ENCODE peak calls at places on chromosomes 5 and 9, in nine cellular contexts. R is stomach, O is BE2C, T is adrenal gland, C is transverse colon, H is astrocyte of the spinal cord, G is neural crest cell, N is brain microvascular endothelial cell, Q is heart right ventricle. D is an unnamed sample.

GRCh38 chr5:61159841-61160240 is 2.4 kb downstream of the SMIM15 start:
- DNase-seq in R (no peak), O (no peak), T (no peak), C (no peak), H (no peak), G (no peak), N (no peak), Q (no peak), D (no peak)

GRCh38 chr5:32600057-32600622 is 14.8 kb downstream of the SUB1 start:
- DNase-seq in R (no peak), O (no peak), T (peak), C (no peak), H (peak), G (no peak), N (peak), Q (no peak), D (peak)

GRCh38 chr5:141003791-141004601 is 37.7 kb downstream of the PCDHAC2 start:
- DNase-seq in R (peak), O (peak), T (no peak), C (no peak), H (no peak), G (no peak), N (no peak), Q (no peak), D (peak)

GRCh38 chr9:10843151-10843550 is 230.3 kb upstream of the PTPRD start:
- DNase-seq in R (no peak), O (no peak), T (no peak), C (no peak), H (no peak), G (no peak), N (no peak), Q (no peak), D (no peak)

GRCh38 chr5:9776525-9776924 is 146.4 kb upstream of the TAS2R1 start:
- DNase-seq in R (no peak), O (no peak), T (no peak), C (no peak), H (peak), G (no peak), N (peak), Q (no peak), D (no peak)

GRCh38 chr5:107129051-107129450 is 541.7 kb downstream of the EFNA5 start:
- DNase-seq in R (no peak), O (no peak), T (no peak), C (no peak), H (peak), G (no peak), N (peak), Q (no peak), D (no peak)

GRCh38 chr5:74141053-74141452 is 499.5 kb downstream of the ENC1 start:
- DNase-seq in R (no peak), O (no peak), T (no peak), C (no peak), H (peak), G (no peak), N (peak), Q (no peak), D (peak)

GRCh38 chr9:110900451-110900850 is 137.8 kb downstream of the LPAR1 start:
- DNase-seq in R (no peak), O (no peak), T (no peak), C (no peak), H (no peak), G (no peak), N (no peak), Q (no peak), D (no peak)

GRCh38 chr5:74257645-74258328 is 382.7 kb downstream of the ENC1 start:
- DNase-seq in R (peak), O (no peak), T (no peak), C (peak), H (no peak), G (no peak), N (no peak), Q (peak), D (no peak)

GRCh38 chr9:94181782-94182181 is 77.3 kb upstream of the ZNF169 start:
- DNase-seq in R (no peak), O (no peak), T (no peak), C (no peak), H (no peak), G (no peak), N (no peak), Q (no peak), D (no peak)

GRCh38 chr9:12923472-12924009 is 148.7 kb downstream of the LURAP1L start:
- DNase-seq in R (no peak), O (no peak), T (no peak), C (peak), H (peak), G (no peak), N (peak), Q (no peak), D (no peak)

GRCh38 chr9:114776683-114777399 is 29.0 kb downstream of the TNFSF15 start:
- DNase-seq in R (no peak), O (no peak), T (no peak), C (no peak), H (no peak), G (no peak), N (no peak), Q (no peak), D (no peak)

GRCh38 chr5:85648495-85648894 is 969.2 kb upstream of the COX7C start:
- DNase-seq in R (no peak), O (no peak), T (no peak), C (no peak), H (no peak), G (no peak), N (no peak), Q (no peak), D (no peak)

GRCh38 chr5:137462816-137463520 is 36.2 kb downstream of the SPOCK1 start:
- DNase-seq in R (no peak), O (no peak), T (no peak), C (no peak), H (no peak), G (no peak), N (no peak), Q (no peak), D (no peak)

GRCh38 chr9:1100945-1101344 is 50.8 kb downstream of the DMRT2 start:
- DNase-seq in R (peak), O (no peak), T (no peak), C (peak), H (peak), G (peak), N (peak), Q (peak), D (no peak)

GRCh38 chr5:57513785-57514184 is 31.2 kb upstream of the ACTBL2 start:
- DNase-seq in R (no peak), O (no peak), T (no peak), C (no peak), H (no peak), G (no peak), N (no peak), Q (no peak), D (no peak)

GRCh38 chr5:106094836-106095235 is 1575.9 kb downstream of the EFNA5 start:
- DNase-seq in R (no peak), O (no peak), T (no peak), C (no peak), H (no peak), G (no peak), N (no peak), Q (no peak), D (no peak)

GRCh38 chr9:36485647-36486453 is 85.8 kb upstream of the RNF38 start:
- DNase-seq in R (no peak), O (no peak), T (peak), C (peak), H (no peak), G (no peak), N (no peak), Q (no peak), D (no peak)

GRCh38 chr5:124200381-124200780 is 546.1 kb downstream of the ZNF608 start:
- DNase-seq in R (no peak), O (no peak), T (no peak), C (no peak), H (no peak), G (no peak), N (no peak), Q (no peak), D (no peak)

GRCh38 chr5:146081685-146082084 is 23.7 kb downstream of the PLAC8L1 start:
- DNase-seq in R (no peak), O (no peak), T (no peak), C (no peak), H (no peak), G (no peak), N (no peak), Q (no peak), D (no peak)

GRCh38 chr9:129437626-129438323 is 183.1 kb downstream of the C9orf50 start:
- DNase-seq in R (no peak), O (no peak), T (no peak), C (no peak), H (no peak), G (no peak), N (no peak), Q (peak), D (no peak)

GRCh38 chr5:84487963-84488362 is 103.3 kb upstream of the EDIL3 start:
- DNase-seq in R (no peak), O (no peak), T (no peak), C (no peak), H (peak), G (no peak), N (peak), Q (no peak), D (no peak)

GRCh38 chr5:39109616-39110015 is 35.4 kb upstream of the RICTOR start:
- DNase-seq in R (no peak), O (no peak), T (no peak), C (no peak), H (no peak), G (no peak), N (no peak), Q (no peak), D (no peak)

GRCh38 chr5:123807177-123807900 is 295.4 kb downstream of the CSNK1G3 start:
- DNase-seq in R (no peak), O (no peak), T (no peak), C (no peak), H (no peak), G (no peak), N (no peak), Q (no peak), D (no peak)

GRCh38 chr9:134198771-134199170 is 34.4 kb upstream of the RNU6ATAC start:
- DNase-seq in R (no peak), O (no peak), T (no peak), C (no peak), H (no peak), G (no peak), N (no peak), Q (no peak), D (no peak)

GRCh38 chr5:69415584-69415958 is 655 bp downstream of the MARVELD2 start:
- DNase-seq in R (peak), O (no peak), T (no peak), C (peak), H (no peak), G (no peak), N (no peak), Q (no peak), D (no peak)

GRCh38 chr9:4306066-4306787 is 6.4 kb upstream of the GLIS3 start:
- DNase-seq in R (no peak), O (no peak), T (no peak), C (no peak), H (no peak), G (no peak), N (peak), Q (no peak), D (peak)

GRCh38 chr9:20286154-20286553 is 336.1 kb downstream of the MLLT3 start:
- DNase-seq in R (no peak), O (no peak), T (no peak), C (no peak), H (no peak), G (no peak), N (no peak), Q (no peak), D (no peak)

GRCh38 chr9:4382722-4383317 is 83.0 kb upstream of the GLIS3 start:
- DNase-seq in R (no peak), O (no peak), T (no peak), C (no peak), H (peak), G (peak), N (peak), Q (no peak), D (no peak)

GRCh38 chr5:3429962-3430361 is 165.7 kb upstream of the IRX1 start:
- DNase-seq in R (no peak), O (no peak), T (no peak), C (no peak), H (no peak), G (no peak), N (no peak), Q (no peak), D (no peak)

GRCh38 chr5:15763754-15764153 is 263.8 kb downstream of the FBXL7 start:
- DNase-seq in R (no peak), O (peak), T (no peak), C (no peak), H (no peak), G (no peak), N (no peak), Q (no peak), D (no peak)

GRCh38 chr5:60687927-60688720 is 11.8 kb downstream of the DEPDC1B start:
- DNase-seq in R (no peak), O (peak), T (no peak), C (no peak), H (peak), G (no peak), N (peak), Q (no peak), D (no peak)

DNA sequence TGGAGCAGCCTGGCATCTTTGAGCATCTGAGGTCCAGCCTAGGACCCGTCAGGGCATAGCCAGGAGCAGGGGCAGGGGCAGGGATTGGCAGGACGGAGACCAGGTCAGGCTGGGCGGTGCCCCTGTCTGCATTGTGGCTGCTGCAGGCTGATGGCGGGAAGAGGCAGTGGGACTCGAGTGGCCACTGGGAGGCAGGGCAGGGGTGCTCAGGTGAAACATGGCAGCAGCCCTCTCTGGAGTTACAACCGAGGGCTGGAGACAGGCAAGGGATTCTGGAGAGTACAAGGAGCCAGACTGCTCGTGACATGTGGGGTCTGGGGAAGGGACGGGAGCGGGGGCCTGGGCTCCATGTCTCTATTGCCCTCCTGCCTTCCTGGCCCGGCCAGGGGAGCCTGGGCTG is 97.4 kb upstream of the RAPGEF1 start:
- DNase-seq in R (peak), O (peak), T (no peak), C (no peak), H (no peak), G (no peak), N (no peak), Q (peak), D (no peak)
- TF ChIP-seq CTCF in R (peak), O (peak), T (peak), C (no peak), H (peak), G (peak), N (peak), Q (peak), D (no peak)

DNA sequence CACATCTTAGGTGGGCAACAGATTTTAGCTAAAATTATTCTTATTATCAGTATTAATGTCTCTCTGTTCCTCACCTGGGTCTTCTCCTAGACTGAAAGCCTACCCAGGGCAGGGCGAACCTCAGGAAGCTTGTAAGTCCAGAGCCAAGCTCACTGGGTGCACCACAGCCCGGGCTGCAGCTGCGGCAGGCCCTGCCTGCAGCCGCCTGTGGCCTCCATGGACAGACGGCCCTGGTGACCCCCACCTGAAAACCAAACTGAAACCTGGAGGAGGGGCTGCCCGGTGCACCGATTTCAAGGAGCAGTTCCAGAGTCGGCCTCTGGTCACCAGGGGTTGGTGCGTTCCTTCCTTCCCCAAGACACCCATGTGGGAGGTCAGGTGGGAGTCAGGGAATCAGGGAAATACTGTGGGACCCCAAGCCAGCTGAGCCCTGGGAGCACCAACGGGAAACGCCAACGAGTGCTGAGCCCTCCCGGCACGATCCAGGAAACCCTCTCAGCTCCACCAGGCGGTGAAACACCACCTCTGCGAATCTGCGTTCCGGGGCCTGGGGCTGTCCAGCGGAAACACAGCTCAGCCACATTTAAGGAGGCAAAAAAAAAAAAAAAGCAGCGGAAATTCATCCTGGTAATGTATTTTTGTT is 68.6 kb upstream of the PPP1R26 start:
- DNase-seq in R (no peak), O (no peak), T (no peak), C (no peak), H (no peak), G (no peak), N (no peak), Q (no peak), D (no peak)
- TF ChIP-seq CTCF in R (no peak), O (no peak), T (no peak), C (no peak), H (no peak), G (no peak), N (no peak), Q (no peak), D (no peak)

DNA sequence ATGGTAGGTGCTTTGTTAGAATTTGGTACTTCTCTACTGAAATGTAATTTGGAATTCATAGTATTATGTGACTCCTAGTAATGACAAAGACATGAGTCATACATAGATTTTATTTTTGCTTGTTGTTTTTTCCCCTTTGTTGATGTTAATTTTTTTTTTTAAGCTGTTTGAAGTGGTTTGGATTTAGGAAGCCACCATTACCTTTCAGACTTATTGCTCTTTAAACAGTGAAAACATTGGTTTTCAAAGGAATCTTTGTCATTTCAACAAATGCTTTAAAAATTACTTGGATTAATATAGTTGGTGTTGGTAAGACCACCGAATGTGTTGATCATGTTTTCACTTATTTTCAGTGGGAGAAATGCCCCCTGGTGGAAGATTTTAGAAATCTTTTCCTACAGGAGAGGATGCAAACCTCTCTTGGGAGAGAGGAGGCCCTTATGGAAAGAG is 170.1 kb upstream of the PITX1 start:
- DNase-seq in R (no peak), O (no peak), T (no peak), C (no peak), H (peak), G (no peak), N (no peak), Q (no peak), D (no peak)
- TF ChIP-seq CTCF in R (peak), O (peak), T (no peak), C (peak), H (peak), G (peak), N (peak), Q (peak), D (peak)

GRCh38 chr5:14504816-14505215 is 76.8 kb upstream of the OTULINL start:
- DNase-seq in R (no peak), O (no peak), T (no peak), C (no peak), H (no peak), G (no peak), N (no peak), Q (no peak), D (no peak)
- TF ChIP-seq CTCF in R (no peak), O (no peak), T (no peak), C (no peak), H (no peak), G (no peak), N (no peak), Q (no peak), D (no peak)

DNA sequence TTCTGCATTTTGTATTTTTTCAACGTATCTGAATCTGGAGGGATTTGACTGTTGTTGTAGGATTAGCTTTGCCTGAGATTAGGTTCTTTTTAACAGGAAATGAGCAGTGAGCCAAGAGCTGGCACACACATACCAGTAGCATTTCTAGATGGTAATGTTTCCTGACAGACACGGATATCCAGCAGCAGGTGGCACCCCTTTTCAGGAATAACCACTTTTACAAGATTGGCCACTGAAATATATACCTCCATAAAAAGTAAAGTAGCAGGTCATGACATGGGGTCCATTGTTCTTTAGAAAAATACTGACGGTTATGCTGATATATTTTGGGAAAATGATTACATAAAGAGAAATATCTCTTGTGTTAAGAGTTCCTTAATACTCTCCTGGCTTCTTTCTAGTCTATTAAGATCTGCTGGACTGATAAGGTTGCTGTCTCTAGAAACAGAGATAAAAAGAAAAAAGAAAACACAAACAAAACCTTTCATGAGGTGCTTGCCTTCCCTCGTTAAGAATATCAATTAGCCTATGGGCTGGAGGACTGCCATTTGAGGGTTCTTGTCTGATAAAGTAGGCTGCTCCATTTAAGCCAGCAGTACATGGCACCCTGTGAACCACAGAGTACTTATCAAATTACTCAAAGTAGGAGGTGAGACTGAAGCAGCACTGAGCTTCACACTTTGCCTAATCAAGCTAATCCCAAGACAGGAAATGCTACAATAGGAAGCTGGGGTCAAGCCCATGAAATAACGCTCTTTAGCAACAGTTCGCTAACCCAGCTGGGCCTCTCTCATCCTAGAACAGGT is 101.6 kb upstream of the PCA3 start:
- DNase-seq in R (no peak), O (no peak), T (no peak), C (no peak), H (no peak), G (no peak), N (no peak), Q (no peak), D (no peak)
- TF ChIP-seq CTCF in R (peak), O (no peak), T (no peak), C (peak), H (no peak), G (no peak), N (no peak), Q (peak), D (no peak)

GRCh38 chr9:18208166-18209059 is 265.5 kb upstream of the ADAMTSL1 start:
- DNase-seq in R (peak), O (peak), T (peak), C (peak), H (peak), G (peak), N (peak), Q (no peak), D (no peak)

GRCh38 chr9:18202924-18203323 is 271.0 kb upstream of the ADAMTSL1 start:
- DNase-seq in R (no peak), O (no peak), T (no peak), C (no peak), H (no peak), G (no peak), N (no peak), Q (no peak), D (no peak)

DNA sequence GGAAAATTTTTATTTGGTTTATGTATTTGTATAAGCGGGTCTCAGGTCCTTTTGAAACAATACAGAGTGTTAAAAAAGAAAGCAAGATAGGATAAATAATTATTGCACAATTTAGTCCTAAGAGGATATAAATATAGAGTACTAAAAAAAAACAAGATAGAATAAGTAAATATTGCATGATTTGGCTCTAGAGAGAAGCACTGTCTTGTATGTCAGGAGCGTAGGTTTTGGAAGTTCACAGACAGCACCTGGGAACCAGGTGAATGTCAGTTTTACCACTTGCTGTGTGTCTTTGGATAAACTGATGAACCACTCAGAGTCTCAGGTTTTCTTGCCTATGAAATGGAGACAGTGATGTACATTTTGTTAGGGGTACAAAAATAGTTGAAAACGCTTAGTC is 266.2 kb upstream of the ADAMTSL1 start:
- DNase-seq in R (no peak), O (no peak), T (no peak), C (no peak), H (no peak), G (no peak), N (no peak), Q (no peak), D (no peak)
- TF ChIP-seq CTCF in R (no peak), O (no peak), T (no peak), C (no peak), H (no peak), G (no peak), N (no peak), Q (no peak), D (no peak)

GRCh38 chr5:1901983-1902382 is 19.3 kb upstream of the IRX4 start:
- DNase-seq in R (no peak), O (peak), T (no peak), C (no peak), H (no peak), G (no peak), N (no peak), Q (no peak), D (no peak)
- TF ChIP-seq CTCF in R (no peak), O (no peak), T (no peak), C (no peak), H (no peak), G (no peak), N (no peak), Q (no peak), D (no peak)

D was measured in epithelial cell of proximal tubule.